ENCODE peak calls at places on chromosomes 13 and 19, in four cellular contexts. O is pancreas, Q is ascending aorta, Z is ovary. D is an unnamed sample. For H3K36me3 and H3K4me1, the result is how much of the 10 kb centered on the place peaks cover.

GRCh38 chr13:33119022-33119735 is 103.0 kb downstream of the KL start:
- DNase-seq in O (no peak), Q (no peak), Z (no peak), D (no peak)

GRCh38 chr13:97583884-97584497 is 150.0 kb downstream of the RAP2A start:
- DNase-seq in O (no peak), Q (no peak), Z (no peak), D (no peak)

GRCh38 chr19:12364391-12365093 is 941 bp downstream of the ZNF442 start:
- DNase-seq in O (no peak), Q (peak), Z (peak), D (peak)

GRCh38 chr13:46949211-46949610 is 52.4 kb upstream of the HTR2A start:
- DNase-seq in O (no peak), Q (no peak), Z (no peak), D (no peak)

GRCh38 chr19:14871619-14872230 is 14.2 kb downstream of the OR7A17 start:
- DNase-seq in O (no peak), Q (no peak), Z (no peak), D (no peak)

GRCh38 chr19:3387645-3388589 is 21.5 kb downstream of the NFIC start:
- DNase-seq in O (peak), Q (peak), Z (peak), D (no peak)

GRCh38 chr19:19527674-19528625 is 761 bp upstream of the YJEFN3 start:
- DNase-seq in O (no peak), Q (no peak), Z (no peak), D (no peak)

GRCh38 chr13:36014763-36015162 is 116.4 kb downstream of the DCLK1 start:
- DNase-seq in O (no peak), Q (no peak), Z (no peak), D (no peak)

GRCh38 chr13:72586519-72586918 is 140.9 kb downstream of the MZT1 start:
- DNase-seq in O (no peak), Q (no peak), Z (no peak), D (no peak)

GRCh38 chr13:96816874-96817273 is 177.4 kb downstream of the OXGR1 start:
- DNase-seq in O (no peak), Q (no peak), Z (no peak), D (no peak)

GRCh38 chr13:76455960-76456359 is 430.2 kb downstream of the KCTD12 start:
- DNase-seq in O (no peak), Q (no peak), Z (no peak), D (peak)

GRCh38 chr19:57434386-57435061 is 601 bp upstream of the ZNF749 start:
- DNase-seq in O (no peak), Q (no peak), Z (no peak), D (no peak)

GRCh38 chr13:51844862-51845573 is at the start of gene TMEM272:
- DNase-seq in O (peak), Q (no peak), Z (peak), D (peak)

GRCh38 chr13:97142452-97142851 is 79.7 kb upstream of the MBNL2 start:
- DNase-seq in O (peak), Q (no peak), Z (no peak), D (peak)

GRCh38 chr13:48500652-48501197 is 32.2 kb downstream of the RCBTB2 start:
- DNase-seq in O (no peak), Q (no peak), Z (no peak), D (no peak)

GRCh38 chr19:58399903-58400637 is 4.6 kb downstream of the RNF225 start:
- DNase-seq in O (no peak), Q (no peak), Z (no peak), D (no peak)

GRCh38 chr13:61954092-61954491 is 538.4 kb upstream of the PCDH20 start:
- DNase-seq in O (no peak), Q (no peak), Z (no peak), D (no peak)

GRCh38 chr19:48194041-48194871 is 23.8 kb downstream of the ZSWIM9 start:
- DNase-seq in O (no peak), Q (peak), Z (no peak), D (no peak)

GRCh38 chr13:85040176-85040660 is 759.0 kb downstream of the SLITRK6 start:
- DNase-seq in O (no peak), Q (no peak), Z (no peak), D (no peak)

GRCh38 chr19:46913852-46914430 is 53.1 kb downstream of the ARHGAP35 start:
- DNase-seq in O (no peak), Q (no peak), Z (no peak), D (no peak)

GRCh38 chr19:46181386-46181774 is 33.3 kb downstream of the IGFL2 start:
- DNase-seq in O (no peak), Q (no peak), Z (no peak), D (no peak)

GRCh38 chr13:32443111-32443510 is 15.2 kb upstream of the N4BP2L1 start:
- DNase-seq in O (no peak), Q (no peak), Z (no peak), D (peak)

GRCh38 chr19:10653482-10653731 is 739 bp upstream of the ILF3 start:
- DNase-seq in O (no peak), Q (no peak), Z (no peak), D (no peak)

GRCh38 chr13:30757026-30757425 is 21.7 kb downstream of the ALOX5AP start:
- DNase-seq in O (no peak), Q (no peak), Z (no peak), D (no peak)

GRCh38 chr13:80871481-80871880 is 530.6 kb upstream of the SPRY2 start:
- DNase-seq in O (no peak), Q (no peak), Z (no peak), D (peak)

GRCh38 chr19:41886761-41887710 is 4.1 kb downstream of the ARHGEF1 start:
- DNase-seq in O (no peak), Q (no peak), Z (no peak), D (no peak)

GRCh38 chr13:99014391-99014988 is 36.6 kb upstream of the DOCK9 start:
- DNase-seq in O (no peak), Q (no peak), Z (no peak), D (no peak)

GRCh38 chr19:38944981-38945506 is 14.3 kb downstream of the MRPS12 start:
- DNase-seq in O (no peak), Q (no peak), Z (no peak), D (no peak)

GRCh38 chr13:88125055-88125454 is 453.9 kb downstream of the SLITRK5 start:
- DNase-seq in O (no peak), Q (no peak), Z (no peak), D (no peak)

GRCh38 chr13:110306960-110307696 is at the start of the genes COL4A1 and COL4A2:
- DNase-seq in O (peak), Q (peak), Z (peak), D (peak)

GRCh38 chr19:4403005-4403761 is 743 bp downstream of the CHAF1A start:
- DNase-seq in O (no peak), Q (no peak), Z (no peak), D (no peak)

GRCh38 chr13:34114581-34114980 is 296.6 kb downstream of the RFC3 start:
- DNase-seq in O (no peak), Q (no peak), Z (no peak), D (peak)

GRCh38 chr13:90205911-90206310 is 1141.6 kb upstream of the MIR17HG start:
- DNase-seq in O (no peak), Q (no peak), Z (no peak), D (no peak)

GRCh38 chr19:49856574-49857021 is 5.6 kb downstream of the PTOV1 start:
- DNase-seq in O (no peak), Q (no peak), Z (peak), D (no peak)
- H3K36me3 ChIP-seq in O (under half), Q (half or more), Z (under half), D (under half)

DNA sequence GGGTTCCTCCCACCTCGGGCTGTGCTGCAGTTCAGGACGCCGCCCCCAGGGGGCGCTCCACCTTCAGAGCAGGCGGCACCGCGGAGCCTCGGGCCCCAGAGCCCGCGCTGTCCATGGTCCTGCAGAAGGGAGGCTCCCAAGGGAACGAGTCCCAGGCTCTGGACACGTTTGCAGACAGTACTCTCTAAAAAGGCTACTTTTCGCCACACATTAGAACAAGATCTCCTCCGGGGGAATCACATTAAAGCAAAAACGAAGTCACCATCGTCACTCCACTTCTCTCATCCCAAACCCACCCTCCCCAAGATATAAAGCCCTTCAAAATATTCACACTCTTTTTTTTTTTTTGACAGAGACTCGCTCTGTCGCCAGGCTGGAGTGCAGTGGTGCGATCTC is 4.6 kb upstream of the SIGLEC10 start:
- DNase-seq in O (peak), Q (peak), Z (peak), D (peak)
- H3K4me3 ChIP-seq in O (no peak), Q (no peak), Z (no peak), D (no peak)

GRCh38 chr19:53881482-53882390 is at the start of gene PRKCG:
- DNase-seq in O (peak), Q (no peak), Z (no peak), D (peak)
- H3K4me1 ChIP-seq in O (under half), Q (under half), Z (under half), D (under half)

GRCh38 chr19:1438035-1438932 is at the start of gene RPS15:
- DNase-seq in O (peak), Q (peak), Z (peak), D (peak)
- H3K36me3 ChIP-seq in O (under half), Q (under half), Z (under half), D (half or more)

GRCh38 chr19:6023936-6024335 is 46.0 kb upstream of the RANBP3 start:
- DNase-seq in O (no peak), Q (no peak), Z (no peak), D (no peak)

GRCh38 chr19:6022570-6023049 is 44.7 kb upstream of the RANBP3 start:
- DNase-seq in O (no peak), Q (no peak), Z (no peak), D (no peak)

GRCh38 chr19:6020972-6021805 is 43.2 kb upstream of the RANBP3 start:
- DNase-seq in O (peak), Q (no peak), Z (no peak), D (no peak)

GRCh38 chr19:6021878-6022569 is 44.1 kb upstream of the RANBP3 start:
- DNase-seq in O (peak), Q (peak), Z (peak), D (peak)

GRCh38 chr19:6023085-6023682 is 45.2 kb upstream of the RANBP3 start:
- DNase-seq in O (no peak), Q (no peak), Z (no peak), D (no peak)
- H3K4me3 ChIP-seq in O (no peak), Q (no peak), Z (no peak), D (no peak)

DNA sequence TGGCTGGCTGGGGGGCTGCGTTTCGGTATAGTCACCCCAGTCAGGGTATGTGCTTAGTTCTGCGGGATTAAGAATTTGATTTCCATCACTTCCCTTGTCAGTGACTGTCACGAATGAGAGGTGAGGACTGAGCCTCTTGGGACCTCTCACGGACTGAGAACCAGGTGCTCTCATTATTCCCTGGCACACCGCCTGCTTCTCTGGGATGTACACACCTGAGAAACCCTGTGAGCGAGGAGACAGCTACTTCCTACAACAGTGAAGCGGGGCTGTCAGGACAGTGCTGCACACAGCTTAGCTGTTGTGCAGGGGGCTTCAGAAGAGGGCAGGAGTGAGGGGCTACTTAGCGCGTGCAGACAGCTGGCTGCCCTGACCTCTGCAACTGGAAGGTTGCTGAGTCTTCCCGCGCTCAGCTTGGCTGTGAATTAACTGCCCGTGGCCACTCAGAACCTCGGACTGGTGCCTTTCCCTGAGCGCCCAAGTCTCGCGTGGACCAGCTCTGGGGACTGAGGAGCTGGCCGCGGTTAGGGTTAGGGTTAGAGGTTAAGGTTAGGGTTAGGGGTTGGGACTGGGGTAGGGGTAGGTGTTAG is 65.3 kb upstream of the MCF2L start:
- DNase-seq in O (no peak), Q (peak), Z (no peak), D (no peak)
- H3K4me1 ChIP-seq in O (under half), Q (under half), Z (under half), D (under half)

GRCh38 chr19:51111606-51112005 is 3.4 kb upstream of the CTU1 start:
- DNase-seq in O (no peak), Q (no peak), Z (no peak), D (no peak)

GRCh38 chr19:51108805-51109146 is 567 bp upstream of the CTU1 start:
- DNase-seq in O (no peak), Q (no peak), Z (no peak), D (no peak)

GRCh38 chr19:51108066-51108804 is at the start of gene CTU1:
- DNase-seq in O (peak), Q (peak), Z (peak), D (peak)

GRCh38 chr19:51107406-51108065 is 673 bp downstream of the CTU1 start:
- DNase-seq in O (no peak), Q (no peak), Z (no peak), D (peak)

GRCh38 chr19:51110666-51110971 is 2.4 kb upstream of the CTU1 start:
- DNase-seq in O (no peak), Q (no peak), Z (no peak), D (no peak)
- H3K36me3 ChIP-seq in O (under half), Q (under half), Z (under half), D (under half)

GRCh38 chr13:53200498-53201453 is 172.2 kb downstream of the OLFM4 start:
- DNase-seq in O (peak), Q (no peak), Z (no peak), D (no peak)
- H3K4me3 ChIP-seq in O (no peak), Q (no peak), Z (no peak), D (no peak)

DNA sequence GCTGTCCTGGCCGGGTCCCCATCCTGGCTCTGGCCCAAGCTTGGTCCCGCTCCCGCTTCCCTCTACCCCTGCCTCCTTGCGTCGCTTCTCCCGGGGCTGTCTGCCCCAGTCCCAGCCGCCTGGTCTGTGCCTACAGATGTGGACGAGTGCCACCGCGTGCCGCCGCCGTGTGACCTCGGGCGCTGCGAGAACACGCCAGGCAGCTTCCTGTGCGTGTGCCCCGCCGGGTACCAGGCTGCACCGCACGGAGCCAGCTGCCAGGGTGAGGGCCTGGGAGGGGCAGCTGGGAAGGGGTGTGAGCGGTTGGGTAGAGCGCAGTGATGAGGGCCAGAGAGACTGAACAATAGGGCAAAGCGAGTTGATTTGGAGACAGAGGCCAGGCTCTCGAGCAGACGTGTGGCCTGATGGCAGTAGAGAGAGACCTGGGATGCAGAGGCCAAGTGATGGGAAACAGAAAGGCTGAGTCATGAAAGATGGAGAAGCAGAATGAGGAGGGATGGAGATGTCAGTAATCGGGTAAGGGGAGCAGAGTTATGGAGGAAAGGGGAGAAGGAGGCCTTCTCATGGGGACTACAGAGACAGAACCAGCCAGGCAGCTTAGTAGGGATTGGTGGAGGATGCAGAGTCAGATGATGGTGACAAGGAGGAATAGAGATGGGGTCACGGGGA is 9.4 kb downstream of the LTBP4 start:
- DNase-seq in O (peak), Q (peak), Z (peak), D (no peak)
- H3K4me1 ChIP-seq in O (under half), Q (under half), Z (under half), D (under half)

DNA sequence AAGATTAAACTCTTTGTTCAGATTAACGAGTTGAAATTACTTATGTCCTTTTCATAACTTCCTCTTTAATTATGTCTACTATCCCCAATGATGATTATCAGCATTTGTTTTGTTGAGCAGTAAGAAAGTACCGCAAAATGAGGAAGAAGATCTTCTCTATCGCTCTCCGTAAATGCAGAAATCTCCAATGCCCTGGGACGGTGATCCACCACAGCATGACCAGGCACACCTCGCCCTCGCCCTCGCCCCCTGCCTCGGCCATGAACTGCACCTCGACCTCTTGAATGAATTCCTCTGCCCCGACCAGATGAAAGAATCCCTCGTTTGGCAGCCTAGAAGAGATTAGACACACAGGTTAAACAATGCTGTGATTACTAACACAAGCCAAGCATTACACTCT is 69.1 kb downstream of the RBM26 start:
- DNase-seq in O (no peak), Q (no peak), Z (no peak), D (no peak)
- H3K36me3 ChIP-seq in O (under half), Q (under half), Z (under half), D (half or more)

D was measured in SJCRH30.